ENCODE peak calls at places on chromosomes 3 and 15, in eight cellular contexts. O is GM13977, V is HL-60, P is cardiac fibroblast, Y is Calu3, B is ovary, K is fibroblast of villous mesenchyme, X is stomach. Z is an unnamed sample.

GRCh38 chr3:63832395-63832794 is 13.3 kb downstream of the C3orf49 start:
- DNase-seq in O (no peak), K (no peak), P (no peak), B (no peak), X (no peak), Y (no peak), V (no peak), Z (no peak)

GRCh38 chr3:127011270-127011992 is 28.5 kb downstream of the PLXNA1 start:
- DNase-seq in B (no peak), K (peak; percentile 80), O (no peak), P (peak; percentile 84), V (no peak), X (no peak), Y (no peak), Z (no peak)

GRCh38 chr3:166190360-166190759 is 353.1 kb upstream of the BCHE start:
- DNase-seq in Y (no peak), O (no peak), B (no peak), V (no peak), P (no peak), X (no peak), K (peak; percentile 11), Z (no peak)

GRCh38 chr3:128745742-128746141 is 19.8 kb downstream of the RAB7A start:
- DNase-seq in Y (no peak), O (no peak), P (no peak), K (no peak), X (no peak), V (no peak), B (no peak), Z (no peak)

GRCh38 chr3:192422998-192423349 is 304.4 kb downstream of the FGF12 start:
- DNase-seq in O (no peak), K (no peak), B (no peak), Y (no peak), X (no peak), V (no peak), P (peak; percentile 25), Z (no peak)

GRCh38 chr3:59545369-59545768 is 495.5 kb upstream of the CFAP20DC start:
- DNase-seq in B (no peak), O (no peak), Y (no peak), V (no peak), P (peak; percentile 23), K (no peak), X (no peak), Z (no peak)

GRCh38 chr3:161388860-161389259 is 17.5 kb upstream of the SPTSSB start:
- DNase-seq in P (no peak), B (no peak), Y (no peak), X (no peak), K (no peak), O (no peak), V (no peak), Z (no peak)

GRCh38 chr3:127887321-127887720 is 27.7 kb upstream of the KBTBD12 start:
- DNase-seq in K (no peak), V (no peak), Y (no peak), O (no peak), X (no peak), B (no peak), P (no peak), Z (no peak)

GRCh38 chr3:139111392-139112229 is 66.9 kb upstream of the PRR23C start:
- DNase-seq in V (peak; percentile 63), X (peak; percentile 64), K (peak; percentile 67), Y (peak; percentile 92), B (peak; percentile 89), P (peak; percentile 71), O (peak; percentile 68), Z (no peak)

GRCh38 chr15:52417501-52417900 is 111.2 kb downstream of the MYO5A start:
- DNase-seq in O (no peak), K (peak; percentile 58), X (no peak), Y (no peak), P (peak; percentile 72), B (no peak), V (no peak), Z (no peak)

GRCh38 chr3:115151921-115152320 is 4.8 kb upstream of the ZBTB20 start:
- DNase-seq in V (no peak), Y (no peak), X (no peak), O (no peak), B (no peak), P (no peak), K (no peak), Z (no peak)

GRCh38 chr3:112639451-112640332 is 1.3 kb downstream of the CCDC80 start:
- DNase-seq in P (peak; percentile 61), V (no peak), X (no peak), B (peak; percentile 36), Y (no peak), K (no peak), O (no peak), Z (no peak)

GRCh38 chr15:72074335-72075060 is 43.5 kb downstream of the MYO9A start:
- DNase-seq in Y (no peak), X (no peak), O (no peak), P (no peak), V (no peak), K (no peak), B (no peak), Z (no peak)

GRCh38 chr3:111732248-111732879 is 126.7 kb upstream of the PHLDB2 start:
- DNase-seq in B (no peak), O (no peak), Y (peak; percentile 57), V (no peak), X (peak; percentile 79), K (no peak), P (no peak), Z (no peak)

GRCh38 chr15:81880833-81881232 is 165.0 kb downstream of the MEX3B start:
- DNase-seq in P (no peak), B (no peak), K (no peak), Y (no peak), O (no peak), V (no peak), X (no peak), Z (peak; percentile 33)

GRCh38 chr3:158509891-158510290 is 61.1 kb upstream of the MLF1 start:
- DNase-seq in O (no peak), Y (no peak), V (no peak), P (no peak), K (no peak), B (no peak), X (no peak), Z (no peak)

GRCh38 chr15:71186267-71186666 is 71.0 kb downstream of the THSD4 start:
- DNase-seq in K (no peak), Y (no peak), P (no peak), B (no peak), X (no peak), V (no peak), O (no peak), Z (no peak)

GRCh38 chr15:25372298-25372697 is 66.5 kb downstream of the UBE3A start:
- DNase-seq in P (peak; percentile 65), O (no peak), K (peak; percentile 40), V (peak; percentile 3), Y (no peak), B (no peak), X (no peak), Z (no peak)

DNA sequence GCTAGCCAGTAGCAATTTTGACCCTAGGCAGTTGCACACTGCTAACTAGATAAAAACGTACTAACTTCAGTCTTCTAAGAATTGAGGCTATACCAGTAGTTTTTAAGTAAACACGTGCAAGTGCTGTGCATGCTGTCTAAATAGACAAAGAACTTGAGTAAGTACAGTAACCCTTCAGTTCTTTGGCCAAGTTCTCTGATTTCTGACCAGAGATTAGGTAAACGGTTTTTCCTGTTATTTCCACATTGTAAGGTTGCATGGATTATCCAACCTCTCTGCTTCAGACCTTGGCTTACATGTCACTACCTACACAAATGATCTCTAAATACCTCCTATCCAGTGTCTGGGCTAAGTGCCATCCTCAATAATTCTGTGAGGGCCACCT is 892 bp upstream of the XXYLT1 start:
- DNase-seq in V (no peak), P (no peak), B (no peak), X (no peak), Y (no peak), O (no peak), K (no peak), Z (no peak)
- TF ChIP-seq CTCF in V (no peak), P (no peak), B (no peak), X (no peak), Y (no peak), O (no peak), K (no peak), Z (no peak)

DNA sequence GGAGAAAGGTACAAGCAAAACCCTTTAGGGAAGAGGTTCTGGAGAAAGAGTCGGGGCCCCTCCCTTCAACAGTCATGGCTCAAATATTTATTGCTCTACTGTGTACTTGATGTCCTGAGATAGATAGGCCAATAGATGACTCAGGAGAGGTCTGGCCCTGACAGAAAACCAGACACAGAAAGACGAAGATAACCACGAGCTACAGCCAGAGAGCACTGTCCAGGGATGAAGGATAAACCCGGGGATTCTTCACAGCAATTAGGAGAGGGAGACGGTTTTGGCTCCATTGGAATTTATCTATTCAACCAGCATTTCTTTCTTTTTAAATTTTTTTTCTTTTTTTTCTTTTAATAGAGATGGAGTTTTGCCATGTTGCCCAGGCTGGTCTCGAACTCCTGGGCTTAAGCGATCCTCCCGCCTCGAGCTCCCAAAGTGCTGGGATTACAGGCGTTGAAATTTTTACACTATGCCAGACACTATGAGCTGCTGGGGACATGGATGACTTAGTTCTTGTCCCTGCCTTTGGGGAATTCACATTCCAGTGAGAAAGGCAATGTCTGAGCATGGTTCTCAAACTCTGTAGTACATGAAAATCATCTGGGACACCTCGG is 4.6 kb upstream of the CIDEC start:
- DNase-seq in K (peak; percentile 96), P (peak; percentile 74), X (no peak), B (no peak), V (no peak), O (no peak), Y (peak; percentile 36), Z (no peak)
- TF ChIP-seq CTCF in K (no peak), P (no peak), X (no peak), B (no peak), V (no peak), O (no peak), Y (no peak), Z (no peak)

DNA sequence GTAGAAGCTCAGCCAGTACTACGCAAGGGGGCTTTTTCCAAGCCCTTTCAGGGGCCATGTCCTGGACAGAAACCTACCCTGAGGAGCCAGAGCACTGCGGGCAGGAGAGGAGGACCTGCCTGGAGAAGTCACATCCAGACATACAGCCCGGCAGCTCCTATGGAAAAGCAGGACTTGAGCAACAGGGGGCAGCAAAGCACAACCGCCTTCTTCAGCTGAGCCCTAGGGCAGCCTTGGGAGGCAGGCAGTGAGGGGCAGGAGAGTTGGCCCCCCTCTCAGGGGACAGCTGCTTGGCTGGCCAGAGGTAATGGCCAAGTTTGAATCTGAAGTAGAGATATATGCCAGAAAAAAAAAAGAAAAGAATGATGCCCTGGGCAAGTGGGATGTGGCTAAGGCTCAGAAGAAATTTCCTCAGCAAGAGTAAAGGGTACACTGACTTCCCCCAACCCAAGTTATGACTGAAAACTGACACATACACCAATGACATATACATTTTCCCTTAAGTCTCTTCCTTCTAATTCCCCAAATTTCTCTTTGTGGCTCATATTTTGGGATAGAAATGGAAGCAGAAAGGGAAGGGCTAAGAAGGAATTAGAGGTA is 56.9 kb downstream of the CYP19A1 start:
- DNase-seq in V (peak; percentile 68), X (peak; percentile 64), O (no peak), Y (peak; percentile 69), B (no peak), K (peak; percentile 69), P (peak; percentile 80), Z (peak; percentile 3)
- TF ChIP-seq CTCF in V (peak; percentile 48), X (no peak), O (peak; percentile 78), Y (peak; percentile 64), B (no peak), K (peak; percentile 85), P (peak; percentile 89), Z (peak; percentile 84)

DNA sequence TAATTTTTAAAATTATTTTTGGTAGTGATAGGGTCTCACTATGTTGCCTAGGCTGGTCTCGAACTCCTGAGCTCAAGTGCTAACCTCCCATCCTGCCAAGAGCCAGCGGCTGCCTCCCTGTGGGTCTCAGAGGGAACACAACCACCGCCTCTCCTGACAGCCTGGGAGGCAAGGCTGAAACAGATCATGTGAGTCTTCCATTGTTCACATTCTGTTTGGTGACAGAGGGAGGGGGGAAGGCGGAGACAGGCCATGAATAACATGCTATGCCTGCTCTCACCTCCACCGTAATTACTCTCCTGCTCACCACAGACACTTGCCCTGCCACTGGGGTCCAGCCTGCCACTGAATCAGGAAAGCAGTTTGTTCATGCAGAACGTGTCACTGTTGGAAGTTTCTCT is 78.3 kb upstream of the RASGRF1 start:
- DNase-seq in P (peak; percentile 55), B (no peak), O (no peak), V (no peak), X (no peak), Y (peak; percentile 69), K (no peak), Z (peak; percentile 59)
- TF ChIP-seq CTCF in P (peak; percentile 20), B (no peak), O (no peak), V (no peak), X (no peak), Y (no peak), K (no peak), Z (peak; percentile 51)